ENCODE peak calls at places on chromosomes 16 and 17, in nine cellular contexts. O is GM10248, S is B cell, X is GM20000, L is heart right ventricle, D is brain microvascular endothelial cell, R is RWPE1, T is neural progenitor cell, E is H9. W is an unnamed sample.
A peak's percentile ranks its signal among the peaks of the same experiment; 100 is the strongest.

GRCh38 chr17:82077617-82078358 is 12.2 kb upstream of the DUS1L start:
- DNase-seq in S (no peak), X (no peak), E (peak; percentile 80), T (peak; percentile 41), L (no peak), O (no peak), R (no peak), D (no peak), W (no peak)

GRCh38 chr16:3954411-3954921 is 74.0 kb upstream of the CREBBP start:
- DNase-seq in E (no peak), L (peak; percentile 29), S (no peak), D (no peak), X (no peak), T (no peak), R (no peak), O (no peak), W (no peak)

GRCh38 chr16:30088237-30088831 is 3.4 kb downstream of the TBX6 start:
- DNase-seq in D (no peak), R (no peak), X (no peak), S (no peak), L (no peak), E (no peak), T (no peak), O (no peak), W (no peak)

GRCh38 chr17:74274060-74274702 is at the start of gene DNAI2:
- DNase-seq in D (no peak), R (no peak), O (no peak), X (no peak), L (peak; percentile 38), E (peak; percentile 83), S (no peak), T (peak; percentile 75), W (peak; percentile 50)

GRCh38 chr16:77551352-77551751 is 116.5 kb upstream of the ADAMTS18 start:
- DNase-seq in E (no peak), R (no peak), L (no peak), D (peak; percentile 32), O (no peak), T (no peak), X (no peak), S (no peak), W (no peak)

GRCh38 chr16:102060-102855 is 24.2 kb downstream of the MPG start:
- DNase-seq in E (no peak), T (no peak), L (peak; percentile 67), R (no peak), S (no peak), O (no peak), X (no peak), D (peak; percentile 27), W (no peak)

GRCh38 chr17:65783845-65784334 is 222.4 kb upstream of the AXIN2 start:
- DNase-seq in R (peak; percentile 40), D (peak; percentile 87), X (no peak), E (no peak), S (no peak), L (no peak), O (no peak), T (no peak), W (no peak)

GRCh38 chr17:77786090-77786489 is 172.4 kb upstream of the TNRC6C start:
- DNase-seq in O (no peak), E (no peak), R (no peak), S (no peak), X (no peak), D (no peak), L (no peak), T (no peak), W (no peak)

GRCh38 chr17:71436479-71436878 is 684.3 kb upstream of the SOX9 start:
- DNase-seq in R (no peak), S (no peak), L (no peak), T (no peak), O (no peak), X (no peak), E (no peak), D (no peak), W (no peak)

GRCh38 chr17:71437176-71437575 is 683.6 kb upstream of the SOX9 start:
- DNase-seq in L (no peak), E (no peak), S (no peak), X (no peak), D (no peak), R (no peak), O (no peak), T (no peak), W (no peak)

GRCh38 chr17:71441098-71441497 is 679.7 kb upstream of the SOX9 start:
- DNase-seq in S (no peak), X (no peak), D (peak; percentile 92), O (no peak), L (no peak), E (no peak), T (no peak), R (peak; percentile 41), W (no peak)

GRCh38 chr17:71440513-71440912 is 680.3 kb upstream of the SOX9 start:
- DNase-seq in X (no peak), R (no peak), E (no peak), T (no peak), L (no peak), D (no peak), O (no peak), S (no peak), W (no peak)

GRCh38 chr17:71438631-71439146 is 682.1 kb upstream of the SOX9 start:
- DNase-seq in O (no peak), D (peak; percentile 94), X (no peak), R (peak; percentile 68), S (no peak), L (no peak), T (no peak), E (no peak), W (no peak)
- TF ChIP-seq CTCF in O (no peak), D (no peak), X (no peak), R (no peak), S (no peak), L (no peak), T (no peak), E (no peak), W (no peak)

GRCh38 chr17:69639096-69639495 is 224.6 kb downstream of the MAP2K6 start:
- DNase-seq in L (no peak), R (no peak), T (no peak), E (no peak), S (no peak), O (no peak), D (no peak), X (no peak), W (no peak)

GRCh38 chr17:69646729-69647128 is 232.2 kb downstream of the MAP2K6 start:
- DNase-seq in X (no peak), R (no peak), O (no peak), L (no peak), S (no peak), D (no peak), E (no peak), T (no peak), W (no peak)

GRCh38 chr17:69638516-69638915 is 224.0 kb downstream of the MAP2K6 start:
- DNase-seq in R (no peak), X (no peak), S (no peak), T (no peak), D (no peak), O (no peak), E (no peak), L (no peak), W (no peak)

GRCh38 chr17:69640073-69640472 is 225.6 kb downstream of the MAP2K6 start:
- DNase-seq in E (no peak), R (no peak), D (no peak), L (no peak), T (no peak), S (no peak), X (no peak), O (no peak), W (no peak)

DNA sequence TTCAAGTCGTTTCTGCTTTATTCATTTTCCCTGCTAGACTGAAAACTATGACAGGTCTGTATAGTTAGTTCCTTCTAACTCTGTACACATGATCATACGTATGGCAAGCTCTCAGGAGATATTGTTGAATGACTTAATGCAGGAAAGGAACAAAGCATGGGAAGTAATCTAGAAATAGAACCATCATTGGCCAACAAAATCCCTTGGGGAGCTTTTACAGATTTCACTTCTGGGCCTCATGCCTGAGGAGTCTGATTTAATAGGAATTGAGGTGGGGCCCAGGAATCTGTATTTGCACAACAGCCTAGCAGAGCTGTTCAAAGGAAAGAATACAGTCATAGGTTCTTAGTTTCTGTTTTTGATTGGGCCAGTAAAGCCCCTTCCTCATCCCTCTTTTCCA is 229.2 kb downstream of the MAP2K6 start:
- DNase-seq in S (no peak), D (no peak), O (no peak), T (no peak), R (no peak), L (peak; percentile 7), E (no peak), X (no peak), W (no peak)
- TF ChIP-seq CTCF in S (no peak), D (no peak), O (no peak), T (no peak), R (no peak), L (no peak), E (no peak), X (no peak), W (no peak)

GRCh38 chr16:56604966-56605365 is 3.4 kb upstream of the MT2A start:
- DNase-seq in D (no peak), L (no peak), R (no peak), T (no peak), X (no peak), S (no peak), E (no peak), O (no peak), W (no peak)

GRCh38 chr16:56605475-56605874 is 2.9 kb upstream of the MT2A start:
- DNase-seq in D (no peak), E (no peak), X (no peak), O (no peak), L (no peak), T (no peak), S (no peak), R (no peak), W (no peak)

GRCh38 chr16:56603589-56603988 is 4.8 kb upstream of the MT2A start:
- DNase-seq in D (peak; percentile 34), O (no peak), T (peak; percentile 54), S (no peak), E (peak; percentile 74), X (no peak), L (peak; percentile 65), R (no peak), W (no peak)

GRCh38 chr16:56601325-56601724 is 7.1 kb upstream of the MT2A start:
- DNase-seq in R (no peak), O (no peak), D (no peak), X (no peak), T (peak; percentile 45), S (no peak), L (no peak), E (no peak), W (no peak)

DNA sequence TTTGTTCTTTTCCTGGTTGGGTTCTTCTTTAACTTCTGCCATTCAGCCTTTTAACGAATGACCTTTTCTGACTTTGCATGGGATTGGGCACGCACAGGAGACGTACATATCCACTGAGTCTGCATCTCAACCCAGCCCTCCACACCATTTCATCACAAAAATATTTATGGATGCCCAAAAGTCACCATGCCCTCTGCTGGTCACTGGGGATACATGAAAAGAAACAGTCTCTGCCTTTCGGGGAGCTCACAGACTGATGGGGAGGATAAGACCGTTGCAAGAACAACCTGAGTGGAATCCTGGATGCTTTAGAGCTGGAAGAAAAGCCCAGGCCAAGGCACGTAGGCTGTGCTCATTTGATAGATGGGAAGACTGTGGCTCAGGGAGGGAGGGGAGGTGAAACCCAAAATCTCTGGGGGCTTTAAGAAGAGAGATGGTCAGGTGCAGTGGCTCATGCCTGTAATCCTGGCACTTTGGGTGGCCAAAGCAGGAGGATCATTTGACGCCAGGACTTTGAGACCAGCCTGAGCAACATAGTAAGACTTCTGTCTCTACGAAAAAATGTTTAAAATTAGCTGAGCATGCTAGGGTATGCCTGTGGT is 7.9 kb upstream of the MT2A start:
- DNase-seq in L (no peak), S (peak; percentile 49), X (peak; percentile 69), O (peak; percentile 57), R (peak; percentile 62), D (peak; percentile 60), E (no peak), T (peak; percentile 61), W (peak; percentile 61)
- TF ChIP-seq CTCF in L (peak; percentile 61), S (peak; percentile 62), X (peak; percentile 69), O (peak; percentile 63), R (peak; percentile 82), D (peak; percentile 86), E (peak; percentile 71), T (peak; percentile 76), W (peak; percentile 45)

GRCh38 chr17:17661834-17662233 is 19.4 kb upstream of the RAI1 start:
- DNase-seq in T (peak; percentile 43), E (no peak), D (no peak), O (no peak), X (no peak), L (no peak), S (no peak), R (no peak), W (no peak)
- TF ChIP-seq CTCF in T (peak; percentile 55), E (peak; percentile 69), D (peak; percentile 45), O (no peak), X (no peak), L (no peak), S (no peak), R (no peak), W (no peak)